ENCODE peak calls at places on chromosome 6, in eight cellular contexts. M is ovary, D is iPS DF 6.9, N is cardiac muscle cell, Y is uterus, T is RWPE2, J is PC-9, Z is PC-3. C is an unnamed sample.

GRCh38 chr6:45075246-45075645 is 252.9 kb upstream of the RUNX2 start:
- DNase-seq in M (no peak), D (no peak), N (peak; percentile 95), Y (no peak), T (no peak), J (no peak), Z (peak; percentile 68), C (no peak)

GRCh38 chr6:88166901-88167624 is 916 bp upstream of the CNR1 start:
- DNase-seq in M (peak; percentile 30), D (no peak), N (no peak), Y (no peak), T (no peak), J (no peak), Z (no peak), C (no peak)

GRCh38 chr6:2403546-2403945 is 158.1 kb upstream of the GMDS start:
- DNase-seq in M (no peak), D (no peak), N (no peak), Y (no peak), T (no peak), J (no peak), Z (no peak), C (no peak)

GRCh38 chr6:97563529-97563928 is 280.5 kb upstream of the MMS22L start:
- DNase-seq in M (no peak), D (no peak), N (no peak), Y (no peak), T (no peak), J (no peak), Z (no peak), C (no peak)

GRCh38 chr6:157223021-157223430 is 100.3 kb downstream of the TMEM242 start:
- DNase-seq in M (no peak), D (no peak), N (no peak), Y (no peak), T (no peak), J (no peak), Z (peak; percentile 15), C (no peak)

GRCh38 chr6:73506246-73506645 is 14.6 kb downstream of the EEF1A1 start:
- DNase-seq in M (no peak), D (no peak), N (no peak), Y (no peak), T (no peak), J (no peak), Z (no peak), C (no peak)

GRCh38 chr6:33592595-33593413 is 12.7 kb upstream of the BAK1 start:
- DNase-seq in M (no peak), D (no peak), N (no peak), Y (no peak), T (no peak), J (no peak), Z (no peak), C (peak; percentile 47)

GRCh38 chr6:13278991-13279390 is 49.3 kb downstream of the TBC1D7 start:
- DNase-seq in M (no peak), D (no peak), N (no peak), Y (no peak), T (no peak), J (no peak), Z (no peak), C (no peak)

GRCh38 chr6:74568851-74569250 is 637.0 kb downstream of the COL12A1 start:
- DNase-seq in M (no peak), D (no peak), N (peak; percentile 72), Y (no peak), T (no peak), J (no peak), Z (no peak), C (no peak)

GRCh38 chr6:15427360-15428070 is 181.6 kb downstream of the JARID2 start:
- DNase-seq in M (no peak), D (no peak), N (no peak), Y (no peak), T (no peak), J (no peak), Z (no peak), C (no peak)

GRCh38 chr6:157270308-157270707 is 53.0 kb downstream of the TMEM242 start:
- DNase-seq in M (no peak), D (no peak), N (no peak), Y (no peak), T (no peak), J (no peak), Z (no peak), C (no peak)

DNA sequence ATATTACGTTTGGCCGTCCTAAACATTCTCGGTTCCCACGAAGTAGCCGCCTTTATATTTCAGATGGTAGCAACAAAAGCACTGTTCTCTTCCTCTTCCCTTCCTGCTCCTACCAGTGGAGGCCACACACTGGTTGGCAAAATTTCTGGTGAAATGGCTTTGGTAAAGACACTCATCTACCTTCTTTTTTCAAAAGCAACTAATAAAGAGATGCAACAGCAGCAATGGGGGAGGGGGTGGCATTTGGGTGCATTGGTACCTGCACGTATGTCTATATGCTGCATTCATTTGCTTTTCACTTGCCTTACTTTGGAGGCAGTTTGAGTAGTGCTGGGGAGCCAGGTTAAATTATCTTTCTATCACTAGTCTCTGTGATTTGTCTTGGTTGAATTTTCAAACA is 6.0 kb downstream of the POU3F2 start:
- DNase-seq in M (no peak), D (no peak), N (no peak), Y (no peak), T (no peak), J (no peak), Z (no peak), C (no peak)
- H3K4me3 ChIP-seq in M (no peak overlapping the region), D (no peak overlapping the region), N (no peak overlapping the region), Y (no peak overlapping the region), T (no peak overlapping the region), J (no peak overlapping the region), Z (no peak overlapping the region), C (no peak overlapping the region)

DNA sequence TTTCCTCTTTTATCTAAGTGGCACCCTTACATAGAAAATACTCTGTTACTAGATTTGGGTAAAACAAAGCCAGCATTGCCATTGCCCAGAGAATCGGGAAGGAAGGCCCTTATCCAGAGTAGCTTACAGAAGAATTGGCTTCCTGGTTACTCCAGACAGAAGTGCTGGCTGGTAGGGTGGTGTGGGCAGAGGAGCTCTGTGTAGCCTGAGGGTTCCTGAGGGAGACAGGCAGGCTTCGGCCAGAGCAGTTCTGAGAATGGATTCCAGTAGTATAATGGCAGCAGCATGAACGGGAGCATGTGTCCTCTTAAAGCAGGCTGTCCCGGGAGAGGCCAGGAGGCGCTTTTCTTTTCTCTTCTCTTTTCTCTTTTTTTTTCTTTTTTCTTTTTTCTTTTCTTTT is 11.9 kb downstream of the CUL9 start:
- DNase-seq in M (no peak), D (no peak), N (no peak), Y (no peak), T (peak; percentile 20), J (no peak), Z (no peak), C (no peak)
- H3K36me3 ChIP-seq in M (no peaks in the 10 kb centered on the region), D (no peaks in the 10 kb centered on the region), N (no peaks in the 10 kb centered on the region), Y (no peaks in the 10 kb centered on the region), T (peaks cover 48% of the 10 kb centered on the region), J (peaks cover 6% of the 10 kb centered on the region), Z (peaks cover 3% of the 10 kb centered on the region), C (peaks cover 32% of the 10 kb centered on the region)

GRCh38 chr6:143695106-143696059 is 17.6 kb downstream of the PHACTR2 start:
- DNase-seq in M (no peak), D (no peak), N (no peak), Y (no peak), T (no peak), J (no peak), Z (no peak), C (no peak)

GRCh38 chr6:143696327-143697000 is 18.7 kb downstream of the PHACTR2 start:
- DNase-seq in M (no peak), D (no peak), N (no peak), Y (no peak), T (no peak), J (no peak), Z (no peak), C (peak; percentile 34)

GRCh38 chr6:143698329-143698728 is 20.6 kb downstream of the PHACTR2 start:
- DNase-seq in M (no peak), D (no peak), N (no peak), Y (no peak), T (no peak), J (no peak), Z (no peak), C (no peak)

GRCh38 chr6:143698759-143699750 is 21.3 kb downstream of the PHACTR2 start:
- DNase-seq in M (no peak), D (no peak), N (no peak), Y (no peak), T (no peak), J (no peak), Z (no peak), C (no peak)

GRCh38 chr6:143697401-143697800 is 19.6 kb downstream of the PHACTR2 start:
- DNase-seq in M (no peak), D (no peak), N (no peak), Y (no peak), T (no peak), J (no peak), Z (no peak), C (no peak)
- H3K27ac ChIP-seq in M (peak overlapping the region; percentile 8), D (no peak overlapping the region), N (no peak overlapping the region), Y (peak overlapping the region; percentile 33), T (peak overlapping the region; percentile 35), J (no peak overlapping the region), Z (no peak overlapping the region), C (no peak overlapping the region)

GRCh38 chr6:155262655-155263054 is 1.2 kb upstream of the CLDN20 start:
- DNase-seq in M (no peak), D (no peak), N (no peak), Y (no peak), T (no peak), J (no peak), Z (no peak), C (no peak)

GRCh38 chr6:155261146-155261900 is 2.5 kb upstream of the CLDN20 start:
- DNase-seq in M (no peak), D (peak; percentile 47), N (no peak), Y (no peak), T (no peak), J (no peak), Z (no peak), C (no peak)

GRCh38 chr6:155265843-155266535 is 2.2 kb downstream of the CLDN20 start:
- DNase-seq in M (no peak), D (no peak), N (no peak), Y (no peak), T (no peak), J (no peak), Z (peak; percentile 10), C (no peak)

GRCh38 chr6:155264704-155265320 is 999 bp downstream of the CLDN20 start:
- DNase-seq in M (no peak), D (no peak), N (no peak), Y (no peak), T (no peak), J (no peak), Z (no peak), C (no peak)

DNA sequence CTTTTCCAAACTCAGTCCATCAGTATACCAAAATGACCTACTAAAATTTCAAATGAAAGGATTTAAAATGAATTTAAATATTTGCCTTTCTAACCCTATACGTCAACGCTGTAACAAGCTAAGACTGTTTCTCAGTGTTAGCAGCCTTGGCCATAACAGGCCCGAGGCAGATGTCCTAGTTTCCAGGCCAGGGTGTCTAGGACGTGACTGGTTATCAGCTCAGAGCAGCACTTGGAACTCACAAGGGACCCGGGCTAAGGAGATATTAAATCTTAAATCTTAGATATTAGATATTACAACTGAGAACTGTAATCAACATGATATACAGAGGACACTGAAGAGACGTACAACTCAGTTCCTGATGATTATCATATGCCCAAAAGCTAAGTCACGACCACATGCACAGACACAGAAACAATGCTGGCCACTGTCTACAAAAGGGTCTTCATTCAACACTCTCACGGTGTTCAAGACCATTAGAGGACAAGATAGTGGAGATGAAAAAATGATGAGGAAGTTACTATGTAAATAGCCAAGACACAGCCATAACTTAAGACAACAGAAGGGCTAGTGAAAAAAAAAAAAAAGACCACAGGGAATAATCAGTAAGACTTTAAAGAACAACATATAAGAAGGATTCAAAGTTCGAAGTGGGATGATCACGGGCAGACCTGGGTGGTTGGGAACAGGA is at the start of gene CLDN20:
- DNase-seq in M (no peak), D (no peak), N (no peak), Y (no peak), T (no peak), J (no peak), Z (no peak), C (no peak)
- H3K4me3 ChIP-seq in M (no peak within 1 kb of the TSS), D (no peak within 1 kb of the TSS), N (no peak within 1 kb of the TSS), Y (no peak within 1 kb of the TSS), T (no peak within 1 kb of the TSS), J (no peak within 1 kb of the TSS), Z (no peak within 1 kb of the TSS), C (no peak within 1 kb of the TSS)

C was measured in SJSA1.